ENCODE peak calls at places on chromosomes 5 and 9, in ten cellular contexts. C, M, W, A, Y, K, S, N, E and O are unnamed samples.

GRCh38 chr5:14268236-14268701 is 125.1 kb downstream of the TRIO start:
- DNase-seq in C (peak; percentile 75), M (no peak), W (no peak), A (no peak), Y (no peak), K (peak; percentile 27), S (peak; percentile 82), N (peak; percentile 97), E (no peak), O (no peak)

GRCh38 chr9:135878528-135879236 is 28.7 kb downstream of the CAMSAP1 start:
- DNase-seq in C (no peak), M (no peak), W (no peak), A (no peak), Y (no peak), K (no peak), S (no peak), N (no peak), E (no peak), O (no peak)

GRCh38 chr5:44300551-44300950 is 88.7 kb downstream of the FGF10 start:
- DNase-seq in C (no peak), M (no peak), W (no peak), A (no peak), Y (no peak), K (no peak), S (no peak), N (no peak), E (no peak), O (no peak)

GRCh38 chr5:399296-400281 is 43.4 kb upstream of the EXOC3 start:
- DNase-seq in C (peak; percentile 97), M (peak; percentile 71), W (no peak), A (peak; percentile 65), Y (peak; percentile 82), K (peak; percentile 82), S (peak; percentile 90), N (peak; percentile 99), E (no peak), O (peak; percentile 56)

GRCh38 chr5:75185763-75186162 is 50.9 kb downstream of the ANKRD31 start:
- DNase-seq in C (no peak), M (no peak), W (no peak), A (no peak), Y (no peak), K (no peak), S (no peak), N (no peak), E (no peak), O (no peak)

GRCh38 chr5:57066921-57067914 is 106.6 kb upstream of the GPBP1 start:
- DNase-seq in C (no peak), M (no peak), W (no peak), A (no peak), Y (no peak), K (peak; percentile 50), S (peak; percentile 13), N (peak; percentile 64), E (no peak), O (no peak)

GRCh38 chr5:174811438-174811837 is 87.1 kb downstream of the MSX2 start:
- DNase-seq in C (no peak), M (no peak), W (no peak), A (no peak), Y (no peak), K (no peak), S (no peak), N (no peak), E (no peak), O (no peak)

GRCh38 chr9:113261917-113262671 is 13.3 kb downstream of the CDC26 start:
- DNase-seq in C (no peak), M (no peak), W (no peak), A (no peak), Y (no peak), K (no peak), S (no peak), N (no peak), E (no peak), O (no peak)

GRCh38 chr9:650362-650761 is 191.1 kb upstream of the DMRT1 start:
- DNase-seq in C (no peak), M (no peak), W (no peak), A (no peak), Y (no peak), K (no peak), S (peak; percentile 19), N (no peak), E (no peak), O (no peak)

GRCh38 chr9:89077519-89077918 is 86.3 kb downstream of the S1PR3 start:
- DNase-seq in C (no peak), M (no peak), W (no peak), A (no peak), Y (no peak), K (no peak), S (no peak), N (peak; percentile 40), E (no peak), O (no peak)

GRCh38 chr5:13771011-13771571 is 173.4 kb downstream of the DNAH5 start:
- DNase-seq in C (peak; percentile 45), M (no peak), W (no peak), A (no peak), Y (no peak), K (peak; percentile 2), S (peak; percentile 6), N (peak; percentile 64), E (no peak), O (no peak)

GRCh38 chr5:1151316-1151715 is 39.5 kb upstream of the SLC12A7 start:
- DNase-seq in C (no peak), M (no peak), W (no peak), A (no peak), Y (no peak), K (no peak), S (no peak), N (no peak), E (no peak), O (no peak)

GRCh38 chr5:132812123-132812948 is 766 bp upstream of the SOWAHA start:
- DNase-seq in C (no peak), M (no peak), W (no peak), A (no peak), Y (no peak), K (no peak), S (no peak), N (no peak), E (no peak), O (no peak)
- H3K4me3 ChIP-seq in C (no peak overlapping the region), M (no peak overlapping the region), W (no peak overlapping the region), A (no peak overlapping the region), Y (no peak overlapping the region), K (no peak overlapping the region), S (no peak overlapping the region), N (no peak overlapping the region), E (no peak overlapping the region), O (peak overlapping the region; percentile 67)

DNA sequence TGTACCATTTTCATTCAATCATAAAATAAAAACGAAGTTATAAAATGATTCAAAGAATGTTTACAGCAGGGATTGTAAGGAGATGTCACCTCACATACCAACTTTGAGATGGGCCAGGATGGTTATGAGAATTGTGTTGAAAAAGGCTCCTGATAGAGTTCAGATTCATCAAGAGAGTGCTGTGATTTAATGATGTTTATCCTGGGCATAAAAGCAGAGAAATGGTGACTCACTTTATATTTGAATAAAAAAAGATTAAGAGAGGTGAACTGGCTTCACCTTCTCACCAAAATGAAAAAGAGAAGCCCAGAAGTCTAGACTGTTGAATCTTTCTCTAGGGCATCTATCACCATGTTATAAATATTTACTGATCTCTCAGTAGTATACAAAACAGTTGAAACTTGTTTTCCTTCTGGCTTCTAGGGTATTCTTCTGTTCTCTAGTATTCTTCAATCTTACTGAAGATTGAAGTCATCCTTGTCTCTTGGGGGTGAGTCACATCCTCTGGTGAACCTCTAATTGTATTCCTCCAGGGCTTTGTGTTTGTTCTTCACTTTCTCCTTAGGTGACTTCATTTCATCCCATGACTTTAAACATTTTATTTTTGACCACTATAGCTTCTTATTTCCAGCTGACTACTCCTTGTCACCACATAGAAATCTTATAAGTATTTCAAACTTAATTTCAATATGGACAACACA is 1237.2 kb upstream of the C9orf72 start:
- DNase-seq in C (no peak), M (no peak), W (no peak), A (no peak), Y (no peak), K (peak; percentile 41), S (peak; percentile 80), N (peak; percentile 75), E (no peak), O (no peak)
- H3K4me3 ChIP-seq in C (no peak overlapping the region), M (no peak overlapping the region), W (no peak overlapping the region), A (no peak overlapping the region), Y (no peak overlapping the region), K (no peak overlapping the region), S (no peak overlapping the region), N (no peak overlapping the region), E (no peak overlapping the region), O (no peak overlapping the region)

GRCh38 chr9:127970401-127971313 is 10.1 kb downstream of the EEIG1 start:
- DNase-seq in C (no peak), M (peak; percentile 57), W (peak; percentile 77), A (no peak), Y (no peak), K (peak; percentile 61), S (no peak), N (no peak), E (no peak), O (no peak)

GRCh38 chr9:127973169-127974001 is 7.4 kb downstream of the EEIG1 start:
- DNase-seq in C (no peak), M (peak; percentile 26), W (no peak), A (no peak), Y (no peak), K (no peak), S (no peak), N (no peak), E (no peak), O (no peak)

GRCh38 chr9:127974002-127974768 is 6.6 kb downstream of the EEIG1 start:
- DNase-seq in C (no peak), M (no peak), W (no peak), A (no peak), Y (no peak), K (no peak), S (no peak), N (no peak), E (no peak), O (no peak)

GRCh38 chr9:127972316-127972871 is 8.4 kb downstream of the EEIG1 start:
- DNase-seq in C (no peak), M (no peak), W (no peak), A (peak; percentile 36), Y (no peak), K (no peak), S (no peak), N (peak; percentile 35), E (no peak), O (no peak)

GRCh38 chr9:127971357-127972315 is 9.2 kb downstream of the EEIG1 start:
- DNase-seq in C (no peak), M (no peak), W (peak; percentile 60), A (peak; percentile 55), Y (no peak), K (peak; percentile 18), S (no peak), N (peak; percentile 35), E (no peak), O (peak; percentile 85)
- H3K4me3 ChIP-seq in C (no peak overlapping the region), M (no peak overlapping the region), W (peak overlapping the region; percentile 73), A (peak overlapping the region; percentile 10), Y (no peak overlapping the region), K (no peak overlapping the region), S (no peak overlapping the region), N (peak overlapping the region; percentile 24), E (peak overlapping the region; percentile 50), O (peak overlapping the region; percentile 37)

DNA sequence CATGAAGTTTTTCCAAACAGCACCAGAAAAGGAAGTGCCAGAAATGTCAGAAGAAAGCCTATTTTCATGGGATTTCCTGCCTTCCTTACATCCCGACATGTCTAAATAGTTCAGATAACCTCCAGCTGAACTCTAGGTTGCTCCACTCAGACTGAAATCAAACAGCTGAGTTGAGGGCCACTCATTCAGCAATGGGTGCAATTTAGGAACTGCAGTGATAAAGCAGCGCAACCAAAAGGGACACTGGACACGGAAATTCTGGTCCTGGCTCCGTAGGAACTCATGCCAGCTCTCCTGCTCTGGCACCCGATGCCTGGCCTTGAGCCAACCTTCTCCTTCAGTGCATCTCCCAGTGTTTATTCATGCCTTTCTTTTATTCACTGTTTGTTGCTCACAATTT is 127.1 kb downstream of the PDE4D start:
- DNase-seq in C (no peak), M (peak; percentile 43), W (no peak), A (peak; percentile 49), Y (no peak), K (peak; percentile 52), S (no peak), N (peak; percentile 28), E (no peak), O (peak; percentile 8)
- H3K4me3 ChIP-seq in C (no peak overlapping the region), M (peak overlapping the region; percentile 8), W (no peak overlapping the region), A (peak overlapping the region; percentile 52), Y (no peak overlapping the region), K (peak overlapping the region; percentile 77), S (no peak overlapping the region), N (no peak overlapping the region), E (peak overlapping the region; percentile 37), O (no peak overlapping the region)